ENCODE peak calls at places on chromosome 10, in seven cellular contexts. L, D, Z, X, V, G and C are unnamed samples.

GRCh38 chr10:110834622-110835219 is 37.0 kb upstream of the PDCD4 start:
- DNase-seq in L (peak), D (no peak), Z (no peak), X (no peak), V (peak), G (no peak), C (peak)

GRCh38 chr10:50739618-50740350 is at the start of gene ASAH2B:
- DNase-seq in L (no peak), D (peak), Z (peak), X (peak), V (peak), G (peak), C (peak)

GRCh38 chr10:103539751-103540150 is 46.2 kb downstream of the NEURL1 start:
- DNase-seq in L (no peak), D (no peak), Z (no peak), X (no peak), V (no peak), G (no peak), C (no peak)

GRCh38 chr10:76937056-76937665 is 700.4 kb downstream of the KCNMA1 start:
- DNase-seq in L (no peak), D (no peak), Z (no peak), X (no peak), V (no peak), G (no peak), C (no peak)

GRCh38 chr10:78950656-78951587 is 117.8 kb upstream of the ZMIZ1 start:
- DNase-seq in L (no peak), D (no peak), Z (no peak), X (no peak), V (no peak), G (no peak), C (no peak)

GRCh38 chr10:70174058-70174741 is 3.9 kb upstream of the SAR1A start:
- DNase-seq in L (peak), D (no peak), Z (no peak), X (no peak), V (no peak), G (no peak), C (no peak)

GRCh38 chr10:50360486-50360885 is 109.2 kb upstream of the ASAH2 start:
- DNase-seq in L (no peak), D (no peak), Z (no peak), X (no peak), V (peak), G (no peak), C (no peak)

GRCh38 chr10:110174201-110174600 is 33.2 kb upstream of the MXI1 start:
- DNase-seq in L (no peak), D (no peak), Z (no peak), X (peak), V (no peak), G (peak), C (no peak)

GRCh38 chr10:387949-388660 is 252.8 kb downstream of the ZMYND11 start:
- DNase-seq in L (peak), D (no peak), Z (no peak), X (no peak), V (no peak), G (no peak), C (no peak)

GRCh38 chr10:71694567-71694968 is 25.0 kb downstream of the C10orf105 start:
- DNase-seq in L (peak), D (no peak), Z (no peak), X (no peak), V (no peak), G (no peak), C (no peak)